ENCODE peak calls at places on chromosome 16, in nine cellular contexts. B is transverse colon, P is HL-60, H is body of pancreas, F is mammary epithelial cell, V is coronary artery, R is kidney epithelial cell, Z is A549, E is IMR-90. J is an unnamed sample.

GRCh38 chr16:75572859-75573542 is 6.8 kb downstream of the GABARAPL2 start:
- DNase-seq in R (no peak), H (no peak), B (no peak), V (no peak), P (no peak), Z (no peak), E (no peak), F (no peak), J (no peak)

GRCh38 chr16:70805787-70806186 is 4.8 kb upstream of the VAC14 start:
- DNase-seq in V (no peak), B (no peak), R (peak; percentile 2), P (no peak), H (no peak), E (peak; percentile 91), F (peak; percentile 82), Z (no peak), J (peak; percentile 87)

GRCh38 chr16:27177031-27177774 is 26.1 kb upstream of the KDM8 start:
- DNase-seq in B (no peak), V (no peak), Z (no peak), F (peak; percentile 60), P (no peak), H (no peak), R (peak; percentile 14), E (peak; percentile 93), J (peak; percentile 81)

GRCh38 chr16:17304814-17305169 is 166.0 kb downstream of the XYLT1 start:
- DNase-seq in P (no peak), V (no peak), E (peak; percentile 5), H (no peak), R (no peak), Z (no peak), B (peak; percentile 41), F (no peak), J (no peak)

GRCh38 chr16:21611546-21612384 is 12.4 kb downstream of the METTL9 start:
- DNase-seq in R (no peak), E (no peak), Z (no peak), H (no peak), B (no peak), P (no peak), V (no peak), F (no peak), J (peak; percentile 75)

GRCh38 chr16:75219838-75220237 is 1.1 kb downstream of the CTRB1 start:
- DNase-seq in V (no peak), F (no peak), E (no peak), P (no peak), Z (no peak), H (no peak), B (no peak), R (no peak), J (no peak)

GRCh38 chr16:13957197-13958078 is 37.5 kb downstream of the ERCC4 start:
- DNase-seq in R (peak; percentile 91), V (peak; percentile 78), P (peak; percentile 69), E (peak; percentile 95), H (peak; percentile 60), F (peak; percentile 87), Z (peak; percentile 76), B (peak; percentile 69), J (peak; percentile 96)

GRCh38 chr16:4537376-4538066 is 1.1 kb downstream of the CDIP1 start:
- DNase-seq in P (no peak), F (peak; percentile 52), Z (no peak), V (no peak), H (peak; percentile 43), R (no peak), B (no peak), E (no peak), J (peak; percentile 35)

GRCh38 chr16:72999541-73000019 is 48.3 kb downstream of the ZFHX3 start:
- DNase-seq in P (no peak), E (no peak), R (no peak), H (no peak), V (peak; percentile 65), B (no peak), Z (no peak), F (peak; percentile 26), J (no peak)

GRCh38 chr16:73006021-73006420 is 41.9 kb downstream of the ZFHX3 start:
- DNase-seq in R (no peak), B (no peak), E (no peak), V (no peak), F (no peak), P (no peak), H (no peak), Z (no peak), J (peak; percentile 45)

GRCh38 chr16:73000907-73001521 is 46.9 kb downstream of the ZFHX3 start:
- DNase-seq in B (no peak), V (no peak), Z (no peak), H (peak; percentile 5), P (no peak), F (no peak), R (no peak), E (no peak), J (no peak)

GRCh38 chr16:73000020-73000906 is 47.7 kb downstream of the ZFHX3 start:
- DNase-seq in Z (no peak), V (peak; percentile 82), H (peak; percentile 32), E (no peak), F (peak; percentile 75), P (no peak), R (no peak), B (no peak), J (peak; percentile 35)

GRCh38 chr16:73002836-73003235 is 45.1 kb downstream of the ZFHX3 start:
- DNase-seq in R (no peak), B (no peak), H (no peak), F (no peak), E (peak; percentile 74), Z (no peak), V (no peak), P (no peak), J (no peak)
- H3K4me3 ChIP-seq in R (no peak overlapping the region), B (no peak overlapping the region), H (no peak overlapping the region), F (no peak overlapping the region), E (no peak overlapping the region), Z (no peak overlapping the region), V (no peak overlapping the region), P (no peak overlapping the region), J (no peak overlapping the region)

GRCh38 chr16:50067290-50067853 is 1.6 kb downstream of the HEATR3 start:
- DNase-seq in B (no peak), Z (peak; percentile 12), V (no peak), R (no peak), P (peak; percentile 21), F (peak; percentile 16), H (no peak), E (peak; percentile 74), J (peak; percentile 55)
- TF ChIP-seq CTCF in B (peak; percentile 28), Z (peak; percentile 13), V (no peak), R (peak; percentile 52), P (peak; percentile 52), F (peak; percentile 51), H (no peak), E (peak; percentile 65), J (peak; percentile 50)

GRCh38 chr16:84806890-84807258 is 12.9 kb upstream of the CRISPLD2 start:
- DNase-seq in P (no peak), B (no peak), V (no peak), Z (no peak), R (no peak), F (no peak), E (no peak), H (no peak), J (no peak)
- H3K4me3 ChIP-seq in P (no peak overlapping the region), B (no peak overlapping the region), V (peak overlapping the region; percentile 45), Z (no peak overlapping the region), R (no peak overlapping the region), F (no peak overlapping the region), E (no peak overlapping the region), H (no peak overlapping the region), J (no peak overlapping the region)

GRCh38 chr16:80014241-80014939 is 413.9 kb upstream of the MAF start:
- DNase-seq in P (no peak), R (no peak), Z (no peak), B (no peak), F (peak; percentile 73), E (no peak), H (no peak), V (no peak), J (peak; percentile 28)
- TF ChIP-seq CTCF in P (no peak), R (no peak), Z (peak; percentile 16), B (no peak), F (no peak), E (no peak), H (no peak), V (no peak), J (no peak)

GRCh38 chr16:83926726-83927397 is 26.2 kb upstream of the OSGIN1 start:
- DNase-seq in R (peak; percentile 44), H (peak; percentile 79), P (peak; percentile 29), E (peak; percentile 65), F (peak; percentile 81), V (no peak), Z (peak; percentile 89), B (peak; percentile 84), J (peak; percentile 87)
- H3K4me3 ChIP-seq in R (peak overlapping the region; percentile 23), H (no peak overlapping the region), P (no peak overlapping the region), E (no peak overlapping the region), F (peak overlapping the region; percentile 43), V (no peak overlapping the region), Z (peak overlapping the region; percentile 42), B (no peak overlapping the region), J (peak overlapping the region; percentile 35)

DNA sequence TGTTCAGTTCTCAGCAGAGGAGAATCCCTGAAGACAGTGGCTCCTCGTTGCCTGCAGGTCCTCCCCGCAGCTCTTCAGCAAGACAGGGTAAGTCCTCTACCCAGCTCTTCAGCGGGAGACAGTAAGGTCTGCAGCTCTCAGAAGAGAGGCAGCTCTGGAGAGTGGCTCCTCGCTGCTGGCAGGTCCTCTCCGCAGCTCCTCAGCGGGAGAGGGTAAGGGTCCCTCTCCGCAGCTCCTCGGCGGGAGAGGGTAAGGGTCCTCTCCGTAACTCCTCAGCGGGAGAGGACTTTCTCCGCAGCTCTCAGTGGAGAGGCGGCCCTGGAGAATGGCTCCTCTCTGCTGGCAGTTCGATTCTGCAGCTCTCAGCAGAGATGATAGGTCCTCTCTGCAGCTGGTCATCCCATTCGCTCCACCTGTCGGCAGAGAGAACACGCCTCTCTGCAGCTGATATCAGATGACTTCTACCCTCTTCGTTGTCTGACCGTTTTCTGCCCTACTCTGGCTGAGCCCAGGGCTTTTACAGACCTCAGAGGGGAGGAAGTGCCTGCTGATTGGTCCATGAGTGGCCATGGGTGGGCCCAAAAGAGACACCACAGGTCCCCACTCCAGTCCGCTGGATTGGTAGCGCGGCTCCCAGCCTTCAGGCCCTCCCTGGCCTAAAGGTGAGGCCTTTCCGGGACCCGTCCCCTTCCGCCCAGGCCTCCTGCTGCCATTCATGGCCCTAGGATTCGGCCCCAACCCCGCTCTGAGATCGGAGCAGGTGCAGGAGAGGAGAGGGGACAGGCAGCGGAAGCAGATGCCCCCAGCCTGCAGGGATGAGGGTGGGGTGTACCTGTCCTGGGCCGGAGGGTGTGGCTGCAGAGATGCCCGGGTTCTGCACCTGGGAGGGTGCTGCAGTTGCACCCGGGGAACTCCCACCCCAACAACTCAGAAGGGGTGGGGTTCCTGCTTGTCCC is 11.9 kb upstream of the SHCBP1 start:
- DNase-seq in E (no peak), P (no peak), R (no peak), Z (no peak), H (no peak), F (no peak), V (no peak), B (no peak), J (no peak)
- TF ChIP-seq CTCF in E (no peak), P (no peak), R (no peak), Z (no peak), H (no peak), F (no peak), V (no peak), B (no peak), J (no peak)

J was measured in epithelial cell of esophagus.